ENCODE peak calls at places on chromosomes 6 and 20, in six cellular contexts. One of them, this sample, is unnamed.

GRCh38 chr6:39140556-39141191 is 25.7 kb upstream of the SAYSD1 start:
- DNase-seq in vagina: no peak
- DNase-seq in breast epithelium: no peak
- DNase-seq in endothelial cell of umbilical vein: no peak
- DNase-seq in GM12878: no peak
- DNase-seq in stomach: no peak
- DNase-seq in this sample: no peak

GRCh38 chr6:35019171-35019570 is 122.0 kb downstream of the TCP11 start:
- DNase-seq in endothelial cell of umbilical vein: no peak
- DNase-seq in vagina: no peak
- DNase-seq in stomach: no peak
- DNase-seq in breast epithelium: no peak
- DNase-seq in GM12878: no peak
- DNase-seq in this sample: no peak

GRCh38 chr6:125507987-125508655 is 206.4 kb upstream of the HDDC2 start:
- DNase-seq in breast epithelium: no peak
- DNase-seq in endothelial cell of umbilical vein: peak; percentile 6
- DNase-seq in GM12878: no peak
- DNase-seq in stomach: no peak
- DNase-seq in vagina: no peak
- DNase-seq in this sample: no peak

GRCh38 chr20:4443016-4443415 is 278.7 kb upstream of the PRND start:
- DNase-seq in breast epithelium: no peak
- DNase-seq in endothelial cell of umbilical vein: no peak
- DNase-seq in stomach: no peak
- DNase-seq in vagina: no peak
- DNase-seq in GM12878: no peak
- DNase-seq in this sample: no peak

GRCh38 chr6:10030942-10031537 is 383.8 kb downstream of the TFAP2A start:
- DNase-seq in endothelial cell of umbilical vein: no peak
- DNase-seq in breast epithelium: no peak
- DNase-seq in vagina: no peak
- DNase-seq in stomach: no peak
- DNase-seq in GM12878: no peak
- DNase-seq in this sample: no peak

GRCh38 chr6:106536357-106536756 is 92.9 kb downstream of the RTN4IP1 start:
- DNase-seq in GM12878: no peak
- DNase-seq in endothelial cell of umbilical vein: no peak
- DNase-seq in vagina: no peak
- DNase-seq in stomach: no peak
- DNase-seq in breast epithelium: no peak
- DNase-seq in this sample: no peak

GRCh38 chr6:110270166-110270565 is 88.0 kb downstream of the METTL24 start:
- DNase-seq in GM12878: no peak
- DNase-seq in vagina: no peak
- DNase-seq in stomach: no peak
- DNase-seq in endothelial cell of umbilical vein: no peak
- DNase-seq in breast epithelium: no peak
- DNase-seq in this sample: no peak

GRCh38 chr6:160077526-160077925 is 44.1 kb upstream of the SLC22A1 start:
- DNase-seq in GM12878: no peak
- DNase-seq in endothelial cell of umbilical vein: no peak
- DNase-seq in stomach: no peak
- DNase-seq in breast epithelium: no peak
- DNase-seq in vagina: no peak
- DNase-seq in this sample: no peak

GRCh38 chr6:14177413-14178082 is 60.0 kb downstream of the CD83 start:
- DNase-seq in endothelial cell of umbilical vein: no peak
- DNase-seq in breast epithelium: no peak
- DNase-seq in vagina: no peak
- DNase-seq in GM12878: no peak
- DNase-seq in stomach: no peak
- DNase-seq in this sample: no peak

GRCh38 chr6:170271771-170272314 is 19.0 kb downstream of the DLL1 start:
- DNase-seq in endothelial cell of umbilical vein: no peak
- DNase-seq in breast epithelium: no peak
- DNase-seq in GM12878: peak; percentile 91
- DNase-seq in vagina: no peak
- DNase-seq in stomach: no peak
- DNase-seq in this sample: peak; percentile 93

GRCh38 chr6:170473226-170473789 is 79.8 kb downstream of the PSMB1 start:
- DNase-seq in vagina: no peak
- DNase-seq in endothelial cell of umbilical vein: no peak
- DNase-seq in stomach: no peak
- DNase-seq in breast epithelium: no peak
- DNase-seq in GM12878: no peak
- DNase-seq in this sample: no peak

GRCh38 chr20:1998715-1999114 is 4.9 kb upstream of the PDYN start:
- DNase-seq in breast epithelium: no peak
- DNase-seq in stomach: no peak
- DNase-seq in endothelial cell of umbilical vein: no peak
- DNase-seq in vagina: no peak
- DNase-seq in GM12878: no peak
- DNase-seq in this sample: no peak

GRCh38 chr20:52031574-52032303 is 159.8 kb downstream of the ZFP64 start:
- DNase-seq in breast epithelium: no peak
- DNase-seq in GM12878: no peak
- DNase-seq in stomach: no peak
- DNase-seq in vagina: no peak
- DNase-seq in endothelial cell of umbilical vein: peak; percentile 98
- DNase-seq in this sample: no peak

GRCh38 chr6:106745396-106745795 is 116.0 kb downstream of the QRSL1 start:
- DNase-seq in breast epithelium: no peak
- DNase-seq in GM12878: no peak
- DNase-seq in stomach: no peak
- DNase-seq in vagina: no peak
- DNase-seq in endothelial cell of umbilical vein: no peak
- DNase-seq in this sample: no peak

GRCh38 chr20:15359056-15359455 is 1021.6 kb upstream of the FLRT3 start:
- DNase-seq in stomach: no peak
- DNase-seq in GM12878: no peak
- DNase-seq in vagina: no peak
- DNase-seq in endothelial cell of umbilical vein: no peak
- DNase-seq in breast epithelium: no peak
- DNase-seq in this sample: no peak

DNA sequence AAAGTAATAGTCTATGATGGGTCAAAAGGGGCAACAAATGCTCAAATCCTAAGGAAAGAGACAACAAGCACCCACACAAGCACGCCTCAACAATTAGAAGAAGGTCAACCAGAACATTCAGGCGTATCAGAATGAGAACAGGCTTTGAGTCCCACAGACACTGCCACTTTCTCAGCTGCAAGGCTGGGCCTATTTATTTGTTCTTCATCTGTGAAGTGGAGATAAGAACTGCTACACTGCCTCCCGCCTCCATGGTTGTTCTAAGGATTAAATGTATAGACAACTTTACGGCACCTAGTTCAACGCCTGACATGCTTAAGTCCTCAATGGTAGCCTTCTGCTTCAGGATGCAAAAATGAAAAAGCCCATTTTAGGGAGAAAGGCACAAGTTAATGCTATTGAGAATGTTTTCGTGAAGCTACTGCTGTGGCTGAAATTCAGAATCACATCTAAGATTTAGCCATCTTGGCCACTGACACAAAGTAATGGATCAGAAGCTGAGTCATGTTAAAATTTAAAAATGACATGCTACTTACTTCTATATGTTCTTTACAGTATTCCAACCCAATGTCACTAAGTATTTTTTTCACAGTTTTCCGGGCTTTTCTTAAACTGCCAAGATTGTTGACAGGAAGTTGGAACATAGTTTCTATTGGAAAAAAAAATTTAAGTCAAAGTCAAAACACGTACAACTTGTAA is 27.7 kb downstream of the ADNP start:
- DNase-seq in breast epithelium: no peak
- DNase-seq in GM12878: no peak
- DNase-seq in endothelial cell of umbilical vein: no peak
- DNase-seq in stomach: no peak
- DNase-seq in vagina: no peak
- DNase-seq in this sample: no peak
- TF ChIP-seq POLR2A in breast epithelium: no peak
- TF ChIP-seq POLR2A in GM12878: no peak
- TF ChIP-seq POLR2A in endothelial cell of umbilical vein: no peak
- TF ChIP-seq POLR2A in stomach: no peak
- TF ChIP-seq POLR2A in vagina: no peak
- TF ChIP-seq POLR2A in this sample: no peak

GRCh38 chr6:45970326-45970725 is 45.3 kb downstream of the CLIC5 start:
- DNase-seq in vagina: no peak
- DNase-seq in GM12878: no peak
- DNase-seq in stomach: no peak
- DNase-seq in breast epithelium: no peak
- DNase-seq in endothelial cell of umbilical vein: no peak
- DNase-seq in this sample: no peak
- TF ChIP-seq POLR2AphosphoS5 in vagina: no peak
- TF ChIP-seq POLR2AphosphoS5 in GM12878: no peak
- TF ChIP-seq POLR2AphosphoS5 in stomach: no peak
- TF ChIP-seq POLR2AphosphoS5 in breast epithelium: no peak
- TF ChIP-seq POLR2AphosphoS5 in endothelial cell of umbilical vein: no peak
- TF ChIP-seq POLR2AphosphoS5 in this sample: no peak

GRCh38 chr20:58838174-58838573 is 12.5 kb downstream of the GNAS-AS1 start:
- DNase-seq in GM12878: no peak
- DNase-seq in breast epithelium: no peak
- DNase-seq in stomach: no peak
- DNase-seq in vagina: no peak
- DNase-seq in endothelial cell of umbilical vein: no peak
- DNase-seq in this sample: no peak

GRCh38 chr20:58839991-58840747 is 10.5 kb downstream of the GNAS-AS1 start:
- DNase-seq in GM12878: no peak
- DNase-seq in vagina: no peak
- DNase-seq in breast epithelium: no peak
- DNase-seq in endothelial cell of umbilical vein: no peak
- DNase-seq in stomach: no peak
- DNase-seq in this sample: no peak

GRCh38 chr20:58840816-58841538 is 9.7 kb downstream of the GNAS-AS1 start:
- DNase-seq in stomach: no peak
- DNase-seq in endothelial cell of umbilical vein: no peak
- DNase-seq in breast epithelium: no peak
- DNase-seq in vagina: no peak
- DNase-seq in GM12878: no peak
- DNase-seq in this sample: no peak

GRCh38 chr20:58837717-58838116 is 13.0 kb downstream of the GNAS-AS1 start:
- DNase-seq in endothelial cell of umbilical vein: no peak
- DNase-seq in stomach: no peak
- DNase-seq in GM12878: no peak
- DNase-seq in vagina: no peak
- DNase-seq in breast epithelium: no peak
- DNase-seq in this sample: no peak

GRCh38 chr20:58839474-58839874 is 11.2 kb downstream of the GNAS-AS1 start:
- DNase-seq in endothelial cell of umbilical vein: peak; percentile 21
- DNase-seq in stomach: no peak
- DNase-seq in GM12878: no peak
- DNase-seq in breast epithelium: no peak
- DNase-seq in vagina: no peak
- DNase-seq in this sample: peak; percentile 77
- TF ChIP-seq CTCF in endothelial cell of umbilical vein: peak; percentile 48
- TF ChIP-seq CTCF in stomach: no peak
- TF ChIP-seq CTCF in GM12878: peak; percentile 45
- TF ChIP-seq CTCF in breast epithelium: no peak
- TF ChIP-seq CTCF in vagina: no peak
- TF ChIP-seq CTCF in this sample: no peak

DNA sequence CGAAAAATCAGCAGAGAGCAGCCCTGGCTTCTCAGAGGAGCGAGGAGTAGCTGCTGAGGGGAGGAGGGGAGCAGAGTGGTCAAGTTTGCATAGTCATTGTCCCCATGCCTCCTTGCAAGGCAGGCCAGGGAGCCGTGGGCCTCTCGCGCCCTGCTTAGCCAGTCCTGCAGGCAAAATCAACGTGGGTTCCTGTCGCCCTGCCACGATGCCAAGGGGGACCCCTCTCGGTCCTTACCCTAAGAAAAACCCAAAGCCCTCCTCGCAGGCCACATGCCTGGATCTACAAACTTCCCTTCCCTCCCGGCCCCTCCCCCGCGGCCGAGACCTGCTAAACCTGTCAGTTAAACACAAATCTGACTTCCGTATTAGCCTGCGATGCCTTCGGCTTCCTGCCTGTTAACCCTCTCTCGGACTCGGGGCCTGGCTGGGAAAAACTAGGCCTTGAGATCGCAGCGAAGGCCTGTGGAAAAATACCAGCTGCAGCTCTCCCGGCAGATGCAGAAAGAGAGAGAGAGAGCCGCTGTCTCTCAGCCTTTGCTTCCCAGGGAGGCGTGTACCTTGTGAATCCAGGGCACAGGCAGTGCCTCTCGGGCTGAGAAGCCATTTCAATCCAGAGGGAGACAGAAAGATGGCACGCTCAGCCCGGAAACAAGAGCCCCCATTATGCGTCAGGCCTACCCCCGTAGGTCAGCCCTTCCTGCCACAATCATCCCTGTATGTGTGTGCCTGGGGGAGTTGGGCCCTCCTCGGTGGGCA is 975 bp upstream of the ZMYND8 start:
- DNase-seq in stomach: peak; percentile 96
- DNase-seq in breast epithelium: peak; percentile 94
- DNase-seq in endothelial cell of umbilical vein: peak; percentile 96
- DNase-seq in GM12878: no peak
- DNase-seq in vagina: no peak
- DNase-seq in this sample: peak; percentile 96
- TF ChIP-seq POLR2A in stomach: no peak
- TF ChIP-seq POLR2A in breast epithelium: peak; percentile 53
- TF ChIP-seq POLR2A in endothelial cell of umbilical vein: peak; percentile 69
- TF ChIP-seq POLR2A in GM12878: peak; percentile 90
- TF ChIP-seq POLR2A in vagina: no peak
- TF ChIP-seq POLR2A in this sample: no peak

GRCh38 chr6:155313602-155314091 is 637 bp downstream of the TFB1M start:
- DNase-seq in stomach: no peak
- DNase-seq in vagina: no peak
- DNase-seq in endothelial cell of umbilical vein: no peak
- DNase-seq in GM12878: no peak
- DNase-seq in breast epithelium: no peak
- DNase-seq in this sample: no peak

GRCh38 chr6:155316419-155316818 is 2.1 kb upstream of the TFB1M start:
- DNase-seq in GM12878: no peak
- DNase-seq in vagina: no peak
- DNase-seq in breast epithelium: no peak
- DNase-seq in endothelial cell of umbilical vein: no peak
- DNase-seq in stomach: no peak
- DNase-seq in this sample: no peak

GRCh38 chr6:155314092-155314772 is at the start of gene TFB1M:
- DNase-seq in vagina: peak; percentile 99
- DNase-seq in GM12878: peak; percentile 99
- DNase-seq in breast epithelium: peak; percentile 97
- DNase-seq in endothelial cell of umbilical vein: peak; percentile 99
- DNase-seq in stomach: peak; percentile 99
- DNase-seq in this sample: peak; percentile 99

GRCh38 chr6:155315516-155315871 is 1.2 kb upstream of the TFB1M start:
- DNase-seq in GM12878: no peak
- DNase-seq in vagina: no peak
- DNase-seq in endothelial cell of umbilical vein: peak; percentile 41
- DNase-seq in breast epithelium: no peak
- DNase-seq in stomach: no peak
- DNase-seq in this sample: no peak

GRCh38 chr6:155314773-155315515 is 660 bp upstream of the TFB1M start:
- DNase-seq in breast epithelium: no peak
- DNase-seq in vagina: no peak
- DNase-seq in GM12878: peak; percentile 85
- DNase-seq in endothelial cell of umbilical vein: peak; percentile 89
- DNase-seq in stomach: peak; percentile 64
- DNase-seq in this sample: no peak
- TF ChIP-seq POLR2AphosphoS5 in breast epithelium: no peak
- TF ChIP-seq POLR2AphosphoS5 in vagina: peak; percentile 62
- TF ChIP-seq POLR2AphosphoS5 in GM12878: peak; percentile 78
- TF ChIP-seq POLR2AphosphoS5 in endothelial cell of umbilical vein: peak; percentile 11
- TF ChIP-seq POLR2AphosphoS5 in stomach: no peak
- TF ChIP-seq POLR2AphosphoS5 in this sample: no peak

This sample was measured in spleen.